ENCODE peak calls at places on chromosomes 6 and 20, in five cellular contexts. X, R, F, T and N are unnamed samples.

GRCh38 chr20:48737463-48738093 is 90.2 kb downstream of the PREX1 start:
- DNase-seq in X (no peak), R (no peak), F (no peak), T (no peak), N (no peak)

GRCh38 chr20:11846131-11846530 is 71.6 kb upstream of the BTBD3 start:
- DNase-seq in X (no peak), R (no peak), F (no peak), T (no peak), N (no peak)

GRCh38 chr20:9565910-9566550 is 51.6 kb downstream of the LAMP5 start:
- DNase-seq in X (no peak), R (no peak), F (no peak), T (no peak), N (no peak)

GRCh38 chr6:36697481-36697903 is at the start of gene RAB44:
- DNase-seq in X (no peak), R (no peak), F (peak; percentile 45), T (peak; percentile 36), N (peak; percentile 50)

GRCh38 chr6:121506761-121507754 is 71.6 kb downstream of the GJA1 start:
- DNase-seq in X (peak; percentile 57), R (no peak), F (peak; percentile 56), T (no peak), N (no peak)

GRCh38 chr20:41960166-41960565 is 342.0 kb upstream of the CHD6 start:
- DNase-seq in X (no peak), R (no peak), F (no peak), T (no peak), N (no peak)

GRCh38 chr6:21104288-21104687 is 489.3 kb upstream of the SOX4 start:
- DNase-seq in X (no peak), R (no peak), F (no peak), T (no peak), N (no peak)

GRCh38 chr6:33241968-33242367 is 29.7 kb downstream of the VPS52 start:
- DNase-seq in X (no peak), R (no peak), F (no peak), T (no peak), N (no peak)

GRCh38 chr20:14553774-14554524 is 216.5 kb upstream of the FLRT3 start:
- DNase-seq in X (no peak), R (no peak), F (no peak), T (no peak), N (no peak)

GRCh38 chr20:58149412-58150091 is 78.9 kb downstream of the ANKRD60 start:
- DNase-seq in X (no peak), R (no peak), F (no peak), T (no peak), N (no peak)

GRCh38 chr6:35755525-35755924 is 18.7 kb downstream of the ARMC12 start:
- DNase-seq in X (no peak), R (no peak), F (no peak), T (no peak), N (no peak)

GRCh38 chr6:107769053-107769658 is 55.0 kb downstream of the SCML4 start:
- DNase-seq in X (peak; percentile 56), R (no peak), F (no peak), T (peak; percentile 52), N (no peak)

GRCh38 chr6:25056130-25056529 is 120.4 kb upstream of the RIPOR2 start:
- DNase-seq in X (no peak), R (no peak), F (no peak), T (no peak), N (peak; percentile 90)

GRCh38 chr20:2330090-2330695 is 34.4 kb downstream of the TGM3 start:
- DNase-seq in X (no peak), R (no peak), F (no peak), T (no peak), N (no peak)

GRCh38 chr6:10347561-10348327 is 67.1 kb downstream of the TFAP2A start:
- DNase-seq in X (peak; percentile 98), R (no peak), F (no peak), T (no peak), N (no peak)

GRCh38 chr20:57006411-57007170 is 259.9 kb downstream of the BMP7 start:
- DNase-seq in X (no peak), R (no peak), F (no peak), T (no peak), N (no peak)

GRCh38 chr6:14468656-14469321 is 351.2 kb downstream of the CD83 start:
- DNase-seq in X (no peak), R (no peak), F (no peak), T (no peak), N (no peak)

GRCh38 chr20:6034134-6034969 is 19.5 kb downstream of the LRRN4 start:
- DNase-seq in X (no peak), R (no peak), F (no peak), T (no peak), N (no peak)

GRCh38 chr20:40279390-40279789 is 409.6 kb downstream of the MAFB start:
- DNase-seq in X (peak; percentile 76), R (no peak), F (no peak), T (peak; percentile 58), N (no peak)

GRCh38 chr6:130913119-130913518 is 85.9 kb downstream of the SMLR1 start:
- DNase-seq in X (peak; percentile 23), R (no peak), F (no peak), T (no peak), N (peak; percentile 31)

GRCh38 chr6:125375841-125376240 is 74.1 kb upstream of the HDDC2 start:
- DNase-seq in X (no peak), R (no peak), F (no peak), T (no peak), N (no peak)

GRCh38 chr6:145783796-145784195 is 30.8 kb downstream of the FBXO30 start:
- DNase-seq in X (no peak), R (no peak), F (no peak), T (no peak), N (peak; percentile 51)

GRCh38 chr6:166815629-166816028 is 140.7 kb downstream of the RNASET2 start:
- DNase-seq in X (peak; percentile 4), R (no peak), F (no peak), T (no peak), N (peak; percentile 28)

DNA sequence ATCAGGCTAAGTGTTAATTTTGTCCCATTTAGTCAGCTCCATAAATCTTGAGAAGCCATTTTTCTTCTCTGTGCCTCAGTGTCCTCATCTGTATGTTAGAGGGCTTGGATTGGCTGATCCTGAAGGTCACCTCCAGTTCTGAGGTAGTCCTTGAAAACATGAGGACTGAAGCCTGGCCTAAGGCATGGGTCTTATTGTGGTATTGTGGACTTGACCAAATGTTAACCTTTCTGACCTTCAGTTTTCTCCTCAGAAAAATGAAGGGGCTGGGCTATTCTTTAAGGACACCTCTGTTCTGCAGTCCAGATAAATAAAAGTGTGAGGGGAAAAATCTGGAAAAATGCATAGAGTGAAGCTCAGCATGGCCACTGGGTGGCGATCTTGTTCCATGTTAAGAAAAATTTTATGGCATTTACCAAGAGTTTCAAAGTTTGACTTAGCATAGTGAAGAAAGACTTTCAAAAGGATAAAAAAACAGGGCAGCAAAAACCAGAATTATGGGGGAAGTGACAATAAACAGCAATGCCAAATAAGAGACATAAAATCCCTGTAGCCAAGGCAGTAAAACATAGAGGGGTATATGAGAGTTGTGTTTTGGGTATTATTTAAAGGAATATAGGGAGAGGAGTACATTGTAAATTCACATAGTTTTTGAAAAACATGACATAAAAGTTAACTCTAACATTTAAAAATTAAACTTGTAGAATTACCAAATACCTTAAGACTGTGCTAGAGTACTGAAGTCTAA is 13.2 kb upstream of the TFB1M start:
- DNase-seq in X (peak; percentile 68), R (peak; percentile 42), F (peak; percentile 65), T (peak; percentile 82), N (peak; percentile 41)
- H3K4me3 ChIP-seq in X (no peak overlapping the region), R (no peak overlapping the region), F (no peak overlapping the region), T (peak overlapping the region; percentile 53), N (no peak overlapping the region)

GRCh38 chr6:156854466-156855161 is 77.4 kb downstream of the ARID1B start:
- DNase-seq in X (no peak), R (no peak), F (no peak), T (no peak), N (no peak)

GRCh38 chr6:156853733-156854132 is 76.6 kb downstream of the ARID1B start:
- DNase-seq in X (no peak), R (no peak), F (no peak), T (no peak), N (no peak)

GRCh38 chr6:156852147-156852857 is 75.1 kb downstream of the ARID1B start:
- DNase-seq in X (no peak), R (no peak), F (no peak), T (no peak), N (no peak)

GRCh38 chr6:156851447-156851846 is 74.3 kb downstream of the ARID1B start:
- DNase-seq in X (no peak), R (no peak), F (no peak), T (no peak), N (no peak)

DNA sequence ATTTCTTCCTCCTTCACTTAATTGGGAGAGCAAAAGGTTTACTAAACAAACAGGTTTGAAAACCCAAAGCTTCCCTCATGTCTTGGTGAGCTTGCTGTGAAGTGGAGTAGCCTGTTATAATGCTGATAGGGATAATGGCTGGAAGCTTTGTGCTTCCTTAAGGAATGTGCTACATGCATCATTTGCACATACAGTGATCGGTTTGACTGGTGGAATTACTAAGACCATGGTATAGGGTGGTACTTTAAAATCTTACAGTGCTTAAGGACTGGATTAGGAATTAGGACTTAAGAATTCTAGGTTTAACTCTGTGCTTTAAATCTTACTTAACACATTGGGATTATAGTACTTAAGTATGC is 75.7 kb downstream of the ARID1B start:
- DNase-seq in X (no peak), R (no peak), F (no peak), T (no peak), N (no peak)
- H3K4me3 ChIP-seq in X (no peak overlapping the region), R (no peak overlapping the region), F (peak overlapping the region; percentile 1), T (no peak overlapping the region), N (no peak overlapping the region)

GRCh38 chr6:158284340-158285210 is 27.7 kb upstream of the TULP4 start:
- DNase-seq in X (peak; percentile 44), R (no peak), F (no peak), T (peak; percentile 66), N (no peak)
- H3K4me3 ChIP-seq in X (no peak overlapping the region), R (no peak overlapping the region), F (no peak overlapping the region), T (no peak overlapping the region), N (no peak overlapping the region)

GRCh38 chr20:3825526-3825925 is 5.2 kb downstream of the AP5S1 start:
- DNase-seq in X (no peak), R (peak; percentile 16), F (no peak), T (peak; percentile 81), N (no peak)
- H3K4me3 ChIP-seq in X (no peak overlapping the region), R (no peak overlapping the region), F (no peak overlapping the region), T (no peak overlapping the region), N (no peak overlapping the region)

GRCh38 chr6:139047677-139048076 is 19.1 kb downstream of the ABRACL start:
- DNase-seq in X (no peak), R (no peak), F (no peak), T (no peak), N (no peak)
- H3K4me3 ChIP-seq in X (no peak overlapping the region), R (no peak overlapping the region), F (no peak overlapping the region), T (no peak overlapping the region), N (no peak overlapping the region)

GRCh38 chr6:11810039-11810541 is 31.5 kb upstream of the ADTRP start:
- DNase-seq in X (peak; percentile 88), R (peak; percentile 79), F (peak; percentile 71), T (no peak), N (no peak)

GRCh38 chr6:11805259-11806053 is 26.9 kb upstream of the ADTRP start:
- DNase-seq in X (peak; percentile 62), R (peak; percentile 81), F (no peak), T (peak; percentile 90), N (no peak)

GRCh38 chr6:11806561-11807317 is 28.1 kb upstream of the ADTRP start:
- DNase-seq in X (peak; percentile 76), R (no peak), F (no peak), T (no peak), N (peak; percentile 72)

GRCh38 chr6:11810854-11811643 is 32.4 kb upstream of the ADTRP start:
- DNase-seq in X (no peak), R (no peak), F (no peak), T (no peak), N (no peak)

GRCh38 chr6:11808054-11808453 is 29.5 kb upstream of the ADTRP start:
- DNase-seq in X (no peak), R (no peak), F (no peak), T (no peak), N (no peak)
- H3K4me3 ChIP-seq in X (no peak overlapping the region), R (no peak overlapping the region), F (no peak overlapping the region), T (no peak overlapping the region), N (no peak overlapping the region)